ENCODE peak calls at places on chromosomes 3 and 15, in seven cellular contexts. J, T, W, M, L, E and F are unnamed samples.

GRCh38 chr15:57694264-57694663 is 12.2 kb upstream of the POLR2M start:
- DNase-seq in W (no peak), T (no peak), M (no peak), L (no peak), E (no peak), J (no peak), F (no peak)

GRCh38 chr15:41934843-41935242 is 37.5 kb downstream of the EHD4 start:
- DNase-seq in J (no peak), W (no peak), M (no peak), L (no peak), E (peak; percentile 67), T (no peak), F (no peak)

GRCh38 chr3:89690649-89691048 is 583.2 kb downstream of the EPHA3 start:
- DNase-seq in T (no peak), W (no peak), L (no peak), M (no peak), E (no peak), J (no peak), F (no peak)

GRCh38 chr3:44114142-44114541 is 127.5 kb upstream of the TOPAZ1 start:
- DNase-seq in E (peak; percentile 9), L (no peak), T (no peak), W (peak; percentile 69), M (no peak), J (no peak), F (no peak)

GRCh38 chr3:150751781-150752263 is 11.1 kb downstream of the SIAH2 start:
- DNase-seq in T (no peak), L (no peak), E (no peak), W (no peak), M (peak; percentile 41), J (no peak), F (no peak)

GRCh38 chr3:129540776-129541516 is 2.0 kb upstream of the H1-8 start:
- DNase-seq in L (no peak), J (no peak), T (no peak), E (no peak), W (no peak), M (no peak), F (no peak)

GRCh38 chr3:150210461-150211110 is 197.5 kb upstream of the TSC22D2 start:
- DNase-seq in J (no peak), T (no peak), L (no peak), E (no peak), W (no peak), M (no peak), F (no peak)

GRCh38 chr3:14379842-14380241 is 22.6 kb upstream of the SLC6A6 start:
- DNase-seq in T (no peak), M (no peak), E (no peak), W (no peak), L (no peak), J (no peak), F (no peak)

GRCh38 chr15:49101536-49101935 is 53.9 kb downstream of the COPS2 start:
- DNase-seq in T (peak; percentile 56), M (no peak), W (no peak), L (peak; percentile 23), J (no peak), E (no peak), F (no peak)

GRCh38 chr3:29138171-29138570 is 142.7 kb upstream of the RBMS3 start:
- DNase-seq in L (no peak), E (no peak), J (no peak), M (no peak), T (no peak), W (no peak), F (no peak)

GRCh38 chr3:56818156-56818985 is 16.6 kb upstream of the ARHGEF3 start:
- DNase-seq in E (no peak), L (no peak), J (no peak), T (no peak), W (no peak), M (no peak), F (no peak)

GRCh38 chr3:122859021-122859805 is 64.3 kb downstream of the SLC49A4 start:
- DNase-seq in L (no peak), E (no peak), J (no peak), T (no peak), W (no peak), M (no peak), F (no peak)

GRCh38 chr15:39191871-39192281 is 389.0 kb upstream of the THBS1 start:
- DNase-seq in M (no peak), L (no peak), T (peak; percentile 56), J (no peak), W (no peak), E (no peak), F (no peak)

GRCh38 chr15:79863886-79864285 is 32.9 kb downstream of the MTHFS start:
- DNase-seq in T (peak; percentile 18), L (no peak), W (no peak), M (no peak), J (no peak), E (no peak), F (no peak)

GRCh38 chr3:13016083-13016725 is 57.0 kb downstream of the IQSEC1 start:
- DNase-seq in L (no peak), E (no peak), W (no peak), M (peak; percentile 48), T (peak; percentile 44), J (no peak), F (peak; percentile 83)

GRCh38 chr3:126914226-126914625 is 68.7 kb upstream of the PLXNA1 start:
- DNase-seq in M (no peak), W (no peak), L (no peak), T (no peak), E (no peak), J (no peak), F (no peak)

GRCh38 chr3:192188218-192188835 is 539.0 kb downstream of the FGF12 start:
- DNase-seq in E (no peak), J (no peak), M (peak; percentile 35), T (peak; percentile 38), L (no peak), W (peak; percentile 55), F (peak; percentile 69)

GRCh38 chr3:55797084-55797483 is 310.0 kb upstream of the WNT5A start:
- DNase-seq in E (no peak), T (peak; percentile 15), M (no peak), W (no peak), J (no peak), L (no peak), F (no peak)

GRCh38 chr3:144142151-144142855 is 170.7 kb downstream of the DIPK2A start:
- DNase-seq in T (peak; percentile 61), W (no peak), J (peak; percentile 3), M (no peak), L (peak; percentile 48), E (no peak), F (no peak)

GRCh38 chr3:57778499-57778898 is 22.4 kb downstream of the SLMAP start:
- DNase-seq in E (no peak), J (no peak), M (no peak), T (peak; percentile 46), L (no peak), W (no peak), F (no peak)

GRCh38 chr15:37135225-37135624 is 34.9 kb upstream of the MEIS2 start:
- DNase-seq in L (no peak), M (no peak), J (no peak), W (peak; percentile 30), T (peak; percentile 22), E (no peak), F (no peak)

GRCh38 chr3:113242091-113242581 is 30.8 kb downstream of the BOC start:
- DNase-seq in E (no peak), M (no peak), L (no peak), T (peak; percentile 63), W (no peak), J (no peak), F (no peak)

GRCh38 chr15:78077053-78077859 is at the start of gene TBC1D2B:
- DNase-seq in W (peak; percentile 75), L (no peak), M (peak; percentile 68), E (peak; percentile 56), J (no peak), T (peak; percentile 61), F (no peak)

GRCh38 chr3:193560870-193561269 is 6.2 kb upstream of the ATP13A4 start:
- DNase-seq in M (no peak), W (no peak), E (no peak), J (no peak), T (no peak), L (no peak), F (no peak)

GRCh38 chr15:77974098-77974414 is 103.5 kb downstream of the TBC1D2B start:
- DNase-seq in L (peak; percentile 20), J (no peak), T (peak; percentile 45), M (no peak), W (no peak), E (no peak), F (no peak)

GRCh38 chr15:64151727-64152506 is at the start of gene SNX22:
- DNase-seq in L (no peak), W (no peak), T (peak; percentile 16), E (no peak), M (no peak), J (no peak), F (no peak)
- H3K27ac ChIP-seq in L (no peak within 1 kb of the TSS), W (peak within 1 kb of the TSS; percentile 60), T (no peak within 1 kb of the TSS), E (no peak within 1 kb of the TSS), M (no peak within 1 kb of the TSS), J (no peak within 1 kb of the TSS), F (peak within 1 kb of the TSS; percentile 92)

GRCh38 chr3:172138031-172138538 is 98.7 kb downstream of the FNDC3B start:
- DNase-seq in L (no peak), M (no peak), W (no peak), E (no peak), T (peak; percentile 53), J (no peak), F (no peak)
- H3K9me3 ChIP-seq in L (peaks cover 3% of the 10 kb centered on the region), M (no peaks in the 10 kb centered on the region), W (no peaks in the 10 kb centered on the region), E (no peaks in the 10 kb centered on the region), T (no peaks in the 10 kb centered on the region), J (no peaks in the 10 kb centered on the region), F (no peaks in the 10 kb centered on the region)

DNA sequence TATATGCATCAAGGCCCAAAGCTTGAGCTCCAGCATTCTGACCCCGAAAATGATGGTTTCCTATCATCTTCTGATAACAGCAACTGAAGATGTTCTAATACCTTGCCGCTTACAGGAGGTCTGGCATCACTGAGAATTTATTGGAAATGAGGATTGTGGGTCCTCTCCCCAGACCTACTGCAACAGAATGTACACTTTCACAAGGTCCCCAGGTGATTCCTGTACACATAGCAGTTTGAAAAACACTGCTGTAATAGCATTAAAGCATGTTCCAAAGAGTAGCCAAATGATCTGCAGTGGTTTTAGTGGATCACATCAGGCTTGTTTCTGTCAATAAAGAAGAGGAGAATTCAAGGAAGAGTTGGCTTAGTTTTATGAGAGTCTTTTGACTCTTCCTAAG is 11.3 kb downstream of the TGFBR2 start:
- DNase-seq in L (no peak), E (no peak), T (no peak), M (no peak), J (no peak), W (no peak), F (no peak)
- H3K27ac ChIP-seq in L (no peak overlapping the region), E (no peak overlapping the region), T (no peak overlapping the region), M (no peak overlapping the region), J (peak overlapping the region; percentile 8), W (no peak overlapping the region), F (peak overlapping the region; percentile 31)

GRCh38 chr3:42819351-42819965 is 10.2 kb downstream of the ACKR2 start:
- DNase-seq in J (no peak), W (peak; percentile 54), L (no peak), M (no peak), T (no peak), E (no peak), F (no peak)

GRCh38 chr3:42814246-42814645 is 5.0 kb downstream of the ACKR2 start:
- DNase-seq in W (no peak), T (no peak), J (no peak), L (no peak), M (no peak), E (no peak), F (no peak)

GRCh38 chr3:42815826-42816225 is 6.6 kb downstream of the ACKR2 start:
- DNase-seq in T (no peak), M (no peak), L (no peak), E (no peak), W (no peak), J (no peak), F (no peak)

GRCh38 chr3:42820746-42821051 is 11.5 kb downstream of the ACKR2 start:
- DNase-seq in W (no peak), T (no peak), J (no peak), M (no peak), E (no peak), L (no peak), F (no peak)

GRCh38 chr3:42814914-42815507 is 5.8 kb downstream of the ACKR2 start:
- DNase-seq in T (no peak), L (no peak), E (no peak), W (peak; percentile 89), J (no peak), M (no peak), F (no peak)
- H3K9me3 ChIP-seq in T (no peaks in the 10 kb centered on the region), L (no peaks in the 10 kb centered on the region), E (no peaks in the 10 kb centered on the region), W (peaks cover 7% of the 10 kb centered on the region), J (no peaks in the 10 kb centered on the region), M (no peaks in the 10 kb centered on the region), F (no peaks in the 10 kb centered on the region)